ENCODE peak calls at places on chromosomes 5 and 9, in seven cellular contexts. O, B, E, M, Q, Z and U are unnamed samples.

GRCh38 chr5:74966151-74967050 is 86.0 kb downstream of the GCNT4 start:
- DNase-seq in O (no peak), B (no peak), E (no peak), M (no peak), Q (no peak), Z (no peak), U (no peak)

GRCh38 chr5:50666261-50667078 is at the start of gene PARP8:
- DNase-seq in O (peak; percentile 63), B (peak; percentile 83), E (peak; percentile 66), M (peak; percentile 56), Q (peak; percentile 65), Z (no peak), U (peak; percentile 74)

GRCh38 chr9:89865357-89865756 is 260.5 kb downstream of the GADD45G start:
- DNase-seq in O (no peak), B (no peak), E (no peak), M (no peak), Q (no peak), Z (no peak), U (no peak)

GRCh38 chr9:89359018-89359417 is 40.7 kb downstream of the SECISBP2 start:
- DNase-seq in O (no peak), B (peak; percentile 29), E (no peak), M (no peak), Q (peak; percentile 14), Z (no peak), U (no peak)

GRCh38 chr5:43017438-43017820 is 22.7 kb downstream of the ANXA2R start:
- DNase-seq in O (peak; percentile 39), B (no peak), E (peak; percentile 46), M (peak; percentile 34), Q (peak; percentile 43), Z (no peak), U (peak; percentile 15)

GRCh38 chr9:18129809-18130334 is 344.1 kb upstream of the ADAMTSL1 start:
- DNase-seq in O (no peak), B (no peak), E (no peak), M (no peak), Q (no peak), Z (no peak), U (no peak)

GRCh38 chr9:122095010-122095767 is 2.1 kb upstream of the TTLL11 start:
- DNase-seq in O (peak; percentile 36), B (peak; percentile 70), E (peak; percentile 67), M (peak; percentile 62), Q (peak; percentile 48), Z (peak; percentile 19), U (peak; percentile 46)

GRCh38 chr5:118326496-118327045 is 661.8 kb downstream of the DTWD2 start:
- DNase-seq in O (no peak), B (no peak), E (no peak), M (no peak), Q (no peak), Z (no peak), U (peak; percentile 47)

GRCh38 chr5:180328296-180329137 is 24.6 kb downstream of the GFPT2 start:
- DNase-seq in O (peak; percentile 77), B (no peak), E (peak; percentile 82), M (peak; percentile 79), Q (peak; percentile 84), Z (peak; percentile 77), U (peak; percentile 61)

GRCh38 chr9:20568406-20568805 is 53.9 kb downstream of the MLLT3 start:
- DNase-seq in O (no peak), B (no peak), E (no peak), M (no peak), Q (no peak), Z (no peak), U (no peak)

GRCh38 chr5:144276034-144276822 is 105.6 kb downstream of the KCTD16 start:
- DNase-seq in O (no peak), B (no peak), E (no peak), M (no peak), Q (no peak), Z (no peak), U (peak; percentile 62)

GRCh38 chr9:72441296-72442211 is 76.5 kb upstream of the ZFAND5 start:
- DNase-seq in O (no peak), B (no peak), E (no peak), M (no peak), Q (no peak), Z (no peak), U (no peak)

GRCh38 chr9:36765468-36766341 is 193.0 kb downstream of the MELK start:
- DNase-seq in O (peak; percentile 91), B (no peak), E (peak; percentile 97), M (peak; percentile 75), Q (peak; percentile 72), Z (peak; percentile 75), U (no peak)

GRCh38 chr5:26031481-26031880 is 1006.9 kb downstream of the CDH9 start:
- DNase-seq in O (no peak), B (no peak), E (no peak), M (no peak), Q (no peak), Z (no peak), U (no peak)